ENCODE peak calls at places on chromosome X, in nine cellular contexts. One of them, this sample, is unnamed.

GRCh38 chrX:148269513-148269912 is 230.9 kb upstream of the AFF2 start:
- DNase-seq in activated CD8-positive, alpha-beta memory T cell treated with anti-CD3 and anti-CD28 coated beads, Interleukin-2, amount 50 U/mL, for 48 hours: no peak
- DNase-seq in colonic mucosa: no peak
- DNase-seq in GM19239: no peak
- DNase-seq in central memory CD4-positive, alpha-beta T cell: no peak
- DNase-seq in naive B cell: no peak
- DNase-seq in KG1: no peak
- DNase-seq in NCI-H345: no peak
- DNase-seq in NT2/D1: no peak
- DNase-seq in this sample: no peak

GRCh38 chrX:40006025-40007017 is 91.4 kb downstream of the BCOR start:
- DNase-seq in activated CD8-positive, alpha-beta memory T cell treated with anti-CD3 and anti-CD28 coated beads, Interleukin-2, amount 50 U/mL, for 48 hours: peak; percentile 64
- DNase-seq in colonic mucosa: peak; percentile 69
- DNase-seq in GM19239: no peak
- DNase-seq in central memory CD4-positive, alpha-beta T cell: no peak
- DNase-seq in naive B cell: no peak
- DNase-seq in KG1: no peak
- DNase-seq in NCI-H345: no peak
- DNase-seq in NT2/D1: no peak
- DNase-seq in this sample: no peak

GRCh38 chrX:102154900-102155805 is 624 bp downstream of the BEX5 start:
- DNase-seq in activated CD8-positive, alpha-beta memory T cell treated with anti-CD3 and anti-CD28 coated beads, Interleukin-2, amount 50 U/mL, for 48 hours: peak; percentile 53
- DNase-seq in colonic mucosa: peak; percentile 18
- DNase-seq in GM19239: no peak
- DNase-seq in central memory CD4-positive, alpha-beta T cell: peak; percentile 30
- DNase-seq in naive B cell: peak; percentile 2
- DNase-seq in KG1: no peak
- DNase-seq in NCI-H345: no peak
- DNase-seq in NT2/D1: no peak
- DNase-seq in this sample: peak; percentile 11

GRCh38 chrX:10557166-10557565 is 63.2 kb downstream of the MID1 start:
- DNase-seq in activated CD8-positive, alpha-beta memory T cell treated with anti-CD3 and anti-CD28 coated beads, Interleukin-2, amount 50 U/mL, for 48 hours: no peak
- DNase-seq in colonic mucosa: no peak
- DNase-seq in GM19239: no peak
- DNase-seq in central memory CD4-positive, alpha-beta T cell: no peak
- DNase-seq in naive B cell: no peak
- DNase-seq in KG1: no peak
- DNase-seq in NCI-H345: no peak
- DNase-seq in NT2/D1: no peak
- DNase-seq in this sample: no peak

GRCh38 chrX:68699960-68700746 is 52.7 kb downstream of the STARD8 start:
- DNase-seq in activated CD8-positive, alpha-beta memory T cell treated with anti-CD3 and anti-CD28 coated beads, Interleukin-2, amount 50 U/mL, for 48 hours: no peak
- DNase-seq in colonic mucosa: no peak
- DNase-seq in GM19239: no peak
- DNase-seq in central memory CD4-positive, alpha-beta T cell: no peak
- DNase-seq in naive B cell: no peak
- DNase-seq in KG1: no peak
- DNase-seq in NCI-H345: no peak
- DNase-seq in NT2/D1: no peak
- DNase-seq in this sample: no peak

GRCh38 chrX:109856974-109857373 is 123.9 kb upstream of the ACSL4 start:
- DNase-seq in activated CD8-positive, alpha-beta memory T cell treated with anti-CD3 and anti-CD28 coated beads, Interleukin-2, amount 50 U/mL, for 48 hours: no peak
- DNase-seq in colonic mucosa: no peak
- DNase-seq in GM19239: no peak
- DNase-seq in central memory CD4-positive, alpha-beta T cell: peak; percentile 29
- DNase-seq in naive B cell: peak; percentile 24
- DNase-seq in KG1: no peak
- DNase-seq in NCI-H345: no peak
- DNase-seq in NT2/D1: no peak
- DNase-seq in this sample: no peak

GRCh38 chrX:29728639-29729038 is 486.7 kb upstream of the MAGEB2 start:
- DNase-seq in activated CD8-positive, alpha-beta memory T cell treated with anti-CD3 and anti-CD28 coated beads, Interleukin-2, amount 50 U/mL, for 48 hours: no peak
- DNase-seq in colonic mucosa: no peak
- DNase-seq in GM19239: no peak
- DNase-seq in central memory CD4-positive, alpha-beta T cell: no peak
- DNase-seq in naive B cell: no peak
- DNase-seq in KG1: no peak
- DNase-seq in NCI-H345: no peak
- DNase-seq in NT2/D1: no peak
- DNase-seq in this sample: no peak

GRCh38 chrX:72057331-72057730 is 74.4 kb downstream of the RTL5 start:
- DNase-seq in activated CD8-positive, alpha-beta memory T cell treated with anti-CD3 and anti-CD28 coated beads, Interleukin-2, amount 50 U/mL, for 48 hours: no peak
- DNase-seq in colonic mucosa: no peak
- DNase-seq in GM19239: no peak
- DNase-seq in central memory CD4-positive, alpha-beta T cell: no peak
- DNase-seq in naive B cell: no peak
- DNase-seq in KG1: no peak
- DNase-seq in NCI-H345: no peak
- DNase-seq in NT2/D1: no peak
- DNase-seq in this sample: no peak

GRCh38 chrX:74420194-74421035 is 878 bp upstream of the SLC16A2 start:
- DNase-seq in activated CD8-positive, alpha-beta memory T cell treated with anti-CD3 and anti-CD28 coated beads, Interleukin-2, amount 50 U/mL, for 48 hours: peak; percentile 52
- DNase-seq in colonic mucosa: peak; percentile 51
- DNase-seq in GM19239: no peak
- DNase-seq in central memory CD4-positive, alpha-beta T cell: no peak
- DNase-seq in naive B cell: peak; percentile 13
- DNase-seq in KG1: no peak
- DNase-seq in NCI-H345: no peak
- DNase-seq in NT2/D1: no peak
- DNase-seq in this sample: peak; percentile 85

GRCh38 chrX:41559662-41560061 is 112.5 kb downstream of the NYX start:
- DNase-seq in activated CD8-positive, alpha-beta memory T cell treated with anti-CD3 and anti-CD28 coated beads, Interleukin-2, amount 50 U/mL, for 48 hours: no peak
- DNase-seq in colonic mucosa: no peak
- DNase-seq in GM19239: no peak
- DNase-seq in central memory CD4-positive, alpha-beta T cell: no peak
- DNase-seq in naive B cell: no peak
- DNase-seq in KG1: no peak
- DNase-seq in NCI-H345: no peak
- DNase-seq in NT2/D1: no peak
- DNase-seq in this sample: no peak

GRCh38 chrX:53281321-53281822 is at the start of gene IQSEC2:
- DNase-seq in activated CD8-positive, alpha-beta memory T cell treated with anti-CD3 and anti-CD28 coated beads, Interleukin-2, amount 50 U/mL, for 48 hours: no peak
- DNase-seq in colonic mucosa: peak; percentile 94
- DNase-seq in GM19239: no peak
- DNase-seq in central memory CD4-positive, alpha-beta T cell: no peak
- DNase-seq in naive B cell: no peak
- DNase-seq in KG1: no peak
- DNase-seq in NCI-H345: no peak
- DNase-seq in NT2/D1: peak; percentile 57
- DNase-seq in this sample: peak; percentile 45

GRCh38 chrX:16436348-16437188 is 213.4 kb upstream of the S100G start:
- DNase-seq in activated CD8-positive, alpha-beta memory T cell treated with anti-CD3 and anti-CD28 coated beads, Interleukin-2, amount 50 U/mL, for 48 hours: peak; percentile 80
- DNase-seq in colonic mucosa: peak; percentile 84
- DNase-seq in GM19239: peak; percentile 8
- DNase-seq in central memory CD4-positive, alpha-beta T cell: peak; percentile 43
- DNase-seq in naive B cell: peak; percentile 9
- DNase-seq in KG1: peak; percentile 30
- DNase-seq in NCI-H345: peak; percentile 54
- DNase-seq in NT2/D1: peak; percentile 70
- DNase-seq in this sample: peak; percentile 30

GRCh38 chrX:129777218-129777768 is 2.5 kb upstream of the SASH3 start:
- DNase-seq in activated CD8-positive, alpha-beta memory T cell treated with anti-CD3 and anti-CD28 coated beads, Interleukin-2, amount 50 U/mL, for 48 hours: peak; percentile 78
- DNase-seq in colonic mucosa: peak; percentile 54
- DNase-seq in GM19239: no peak
- DNase-seq in central memory CD4-positive, alpha-beta T cell: peak; percentile 80
- DNase-seq in naive B cell: peak; percentile 78
- DNase-seq in KG1: peak; percentile 36
- DNase-seq in NCI-H345: no peak
- DNase-seq in NT2/D1: no peak
- DNase-seq in this sample: peak; percentile 85

GRCh38 chrX:82648062-82648461 is 860.0 kb upstream of the POU3F4 start:
- DNase-seq in activated CD8-positive, alpha-beta memory T cell treated with anti-CD3 and anti-CD28 coated beads, Interleukin-2, amount 50 U/mL, for 48 hours: no peak
- DNase-seq in colonic mucosa: no peak
- DNase-seq in GM19239: no peak
- DNase-seq in central memory CD4-positive, alpha-beta T cell: no peak
- DNase-seq in naive B cell: no peak
- DNase-seq in KG1: no peak
- DNase-seq in NCI-H345: no peak
- DNase-seq in NT2/D1: no peak
- DNase-seq in this sample: no peak